ENCODE peak calls at places on chromosomes 6 and 20, in seven cellular contexts. K, D, J, O, N, C and G are unnamed samples.
A peak's percentile ranks its signal among the peaks of the same experiment; 100 is the strongest.

GRCh38 chr20:43942213-43942590 is 27.6 kb downstream of the TOX2 start:
- DNase-seq in J (no peak), C (no peak), O (no peak), D (no peak), N (no peak), K (no peak), G (no peak)

GRCh38 chr6:30409184-30409583 is 64.2 kb downstream of the RPP21 start:
- DNase-seq in O (no peak), D (no peak), C (no peak), K (no peak), N (no peak), J (no peak), G (no peak)

GRCh38 chr20:34907616-34908469 is 31.4 kb downstream of the ACSS2 start:
- DNase-seq in N (peak; percentile 90), K (peak; percentile 63), C (no peak), J (peak; percentile 19), D (no peak), O (peak; percentile 82), G (no peak)

GRCh38 chr20:10747019-10747418 is 73.2 kb upstream of the JAG1 start:
- DNase-seq in K (no peak), C (no peak), O (no peak), N (no peak), D (no peak), J (no peak), G (no peak)

GRCh38 chr6:104251651-104252050 is 608.1 kb downstream of the HACE1 start:
- DNase-seq in K (no peak), D (no peak), O (no peak), C (no peak), N (no peak), J (no peak), G (no peak)

GRCh38 chr6:106527979-106528378 is 101.3 kb downstream of the RTN4IP1 start:
- DNase-seq in N (peak; percentile 83), C (no peak), J (no peak), D (no peak), O (no peak), K (peak; percentile 40), G (no peak)

GRCh38 chr6:30493643-30494250 is 4.4 kb downstream of the HLA-E start:
- DNase-seq in D (peak; percentile 79), C (no peak), O (no peak), K (no peak), J (no peak), N (no peak), G (no peak)

GRCh38 chr6:71887006-71887743 is 825 bp downstream of the RIMS1 start:
- DNase-seq in J (no peak), K (no peak), O (peak; percentile 56), C (no peak), D (peak; percentile 26), N (no peak), G (no peak)

GRCh38 chr6:118581489-118581959 is 33.4 kb downstream of the PLN start:
- DNase-seq in N (no peak), C (no peak), D (no peak), J (peak; percentile 57), K (no peak), O (no peak), G (peak; percentile 86)

GRCh38 chr6:44221291-44221960 is 2.0 kb upstream of the SLC29A1 start:
- DNase-seq in D (peak; percentile 70), J (peak; percentile 92), C (no peak), N (no peak), K (peak; percentile 60), O (peak; percentile 90), G (peak; percentile 93)

GRCh38 chr6:119078449-119079287 is at the start of gene FAM184A:
- DNase-seq in D (peak; percentile 73), J (peak; percentile 85), N (peak; percentile 16), O (peak; percentile 90), C (peak; percentile 7), K (peak; percentile 23), G (peak; percentile 35)

GRCh38 chr6:15544321-15544900 is 118.4 kb downstream of the DTNBP1 start:
- DNase-seq in O (no peak), N (no peak), J (no peak), C (no peak), K (no peak), D (no peak), G (no peak)

GRCh38 chr6:107736713-107737396 is 87.3 kb downstream of the SCML4 start:
- DNase-seq in C (no peak), K (no peak), O (no peak), N (no peak), J (no peak), D (no peak), G (no peak)

GRCh38 chr6:6701864-6702263 is 113.3 kb downstream of the LY86 start:
- DNase-seq in K (no peak), O (no peak), C (no peak), D (no peak), N (no peak), J (peak; percentile 82), G (peak; percentile 99)

GRCh38 chr6:6697620-6698019 is 109.1 kb downstream of the LY86 start:
- DNase-seq in O (no peak), K (no peak), N (no peak), C (no peak), D (no peak), J (no peak), G (peak; percentile 77)

GRCh38 chr6:6700421-6700820 is 111.9 kb downstream of the LY86 start:
- DNase-seq in C (no peak), D (no peak), N (no peak), O (no peak), K (no peak), J (no peak), G (no peak)

GRCh38 chr6:6700871-6701270 is 112.4 kb downstream of the LY86 start:
- DNase-seq in K (no peak), O (no peak), J (no peak), D (no peak), C (no peak), N (no peak), G (peak; percentile 46)

DNA sequence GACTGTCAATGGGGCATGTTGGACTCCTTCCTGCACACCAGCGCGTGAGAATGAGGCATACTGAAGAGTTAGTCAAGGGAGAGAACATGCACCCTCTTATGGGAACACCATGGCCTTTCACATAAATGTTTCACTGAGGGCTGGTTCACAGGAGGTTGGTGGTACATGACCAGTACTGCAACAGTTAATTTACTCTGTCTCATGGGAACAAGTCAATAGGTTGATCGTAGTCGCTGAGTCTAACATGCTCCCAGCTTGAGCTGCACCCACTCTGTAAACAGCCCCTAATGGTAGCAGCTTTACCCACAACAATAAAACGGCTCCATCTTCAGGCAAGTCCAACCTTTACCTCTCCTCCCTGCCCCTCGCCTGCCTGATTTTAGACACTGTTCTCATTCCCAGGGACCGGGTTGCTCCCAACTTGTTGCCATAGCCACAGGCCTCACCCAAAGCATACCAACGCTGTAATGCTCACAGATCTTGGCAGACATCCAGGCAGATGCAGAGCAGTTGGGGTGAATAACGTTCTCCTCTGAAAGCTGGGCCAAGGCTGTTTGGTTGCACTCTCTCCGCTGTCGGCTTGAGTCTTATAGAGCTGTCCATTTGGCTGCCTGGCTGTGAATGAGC is 111.3 kb downstream of the LY86 start:
- DNase-seq in K (peak; percentile 43), O (peak; percentile 28), D (no peak), J (peak; percentile 70), N (peak; percentile 58), C (no peak), G (peak; percentile 91)
- TF ChIP-seq MAX in K (no peak), O (no peak), D (no peak), J (no peak), N (no peak), C (peak; percentile 10), G (no peak)

DNA sequence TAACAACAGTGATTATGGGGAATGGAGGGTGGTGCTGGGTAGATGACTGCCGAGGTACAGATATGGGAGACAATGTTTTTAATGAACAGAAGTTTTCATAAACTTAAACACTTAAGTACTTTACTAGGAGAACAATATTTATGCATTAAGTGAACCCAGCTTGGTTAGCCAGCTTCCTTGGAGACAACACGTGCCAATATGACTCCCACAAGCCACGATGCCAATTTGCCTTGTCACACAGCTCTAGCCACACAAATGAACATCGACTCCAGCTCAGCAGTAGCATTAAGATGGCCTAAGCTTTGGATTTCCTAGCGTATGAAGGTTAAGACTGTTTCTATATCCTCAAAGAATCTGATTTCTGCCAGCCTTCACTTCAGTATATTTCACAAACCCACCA is 96.5 kb downstream of the EPB41L2 start:
- DNase-seq in D (no peak), K (no peak), N (no peak), C (no peak), J (no peak), O (no peak), G (no peak)
- TF ChIP-seq MAX in D (no peak), K (no peak), N (no peak), C (no peak), J (no peak), O (no peak), G (no peak)

DNA sequence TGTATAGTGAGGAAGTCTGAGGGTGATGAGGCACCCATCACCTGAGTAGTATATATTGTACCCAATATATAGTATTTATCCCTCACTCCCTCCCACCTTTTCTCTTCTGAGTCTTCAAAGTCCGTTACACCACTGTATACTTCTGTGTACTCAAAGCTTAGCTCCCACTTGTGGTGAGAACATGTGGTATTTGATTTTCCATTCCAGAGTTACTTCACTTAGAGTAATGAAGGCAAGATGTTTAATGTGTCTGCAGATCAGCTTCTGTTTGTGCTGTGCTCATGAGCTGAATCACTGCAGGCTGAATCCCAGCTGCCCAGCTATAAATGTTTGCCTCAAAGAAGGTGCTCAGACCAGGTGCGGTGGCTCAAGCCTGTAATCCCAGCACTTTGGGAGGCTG is 139.3 kb upstream of the FOXA2 start:
- DNase-seq in N (no peak), K (no peak), D (no peak), J (no peak), O (no peak), C (no peak), G (no peak)
- TF ChIP-seq MAX in N (no peak), K (no peak), D (no peak), J (no peak), O (no peak), C (no peak), G (no peak)

GRCh38 chr20:49659096-49659495 is 54.6 kb downstream of the B4GALT5 start:
- DNase-seq in D (no peak), O (no peak), N (no peak), K (no peak), J (no peak), C (no peak), G (no peak)

GRCh38 chr20:49658508-49658907 is 55.2 kb downstream of the B4GALT5 start:
- DNase-seq in C (peak; percentile 10), J (no peak), D (no peak), O (no peak), N (no peak), K (no peak), G (no peak)

GRCh38 chr20:49653925-49654324 is 59.8 kb downstream of the B4GALT5 start:
- DNase-seq in D (no peak), C (no peak), J (no peak), K (no peak), O (no peak), N (no peak), G (no peak)

GRCh38 chr20:49657118-49657901 is 56.4 kb downstream of the B4GALT5 start:
- DNase-seq in D (no peak), O (no peak), C (no peak), N (no peak), J (no peak), K (no peak), G (peak; percentile 35)

DNA sequence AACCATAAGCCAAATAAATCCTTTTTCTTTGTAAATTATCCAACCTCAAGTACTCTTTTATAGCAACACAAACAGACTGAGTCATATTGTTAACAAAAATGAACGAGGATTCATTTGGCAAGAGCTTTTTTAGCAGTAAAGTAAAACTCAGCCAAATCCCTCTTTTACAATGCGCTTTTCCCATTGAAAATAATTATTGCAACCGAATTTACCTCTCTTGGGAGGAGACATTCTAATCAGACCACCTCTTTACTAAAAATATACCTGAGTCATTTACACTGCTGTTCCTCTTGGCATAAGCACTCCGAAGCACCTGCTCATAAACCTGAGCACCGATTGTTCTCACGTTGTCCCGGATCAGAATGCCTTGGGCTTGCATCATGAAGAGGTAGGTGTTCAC is 57.4 kb downstream of the B4GALT5 start:
- DNase-seq in K (no peak), N (no peak), O (no peak), J (no peak), D (no peak), C (no peak), G (no peak)
- TF ChIP-seq MAX in K (no peak), N (no peak), O (no peak), J (no peak), D (no peak), C (no peak), G (no peak)